ENCODE peak calls at places on chromosomes 3 and 15, in six cellular contexts. L, A, Y, R, P and D are unnamed samples.
A peak's percentile ranks its signal among the peaks of the same experiment; 100 is the strongest.

GRCh38 chr15:92934706-92935105 is 34.6 kb downstream of the CHD2 start:
- DNase-seq in L (no peak), P (no peak), Y (no peak), A (no peak), R (no peak), D (no peak)

GRCh38 chr3:170585937-170586310 is at the start of gene SLC7A14:
- DNase-seq in R (peak; percentile 21), Y (peak; percentile 85), P (peak; percentile 69), A (peak; percentile 80), L (no peak), D (peak; percentile 33)

GRCh38 chr3:166455724-166456123 is 618.5 kb upstream of the BCHE start:
- DNase-seq in L (no peak), P (no peak), Y (no peak), A (peak; percentile 71), R (peak; percentile 47), D (no peak)

GRCh38 chr3:128338536-128339400 is 127.9 kb downstream of the DNAJB8 start:
- DNase-seq in A (no peak), L (no peak), Y (no peak), R (no peak), P (no peak), D (no peak)

GRCh38 chr15:51869074-51869425 is 39.6 kb downstream of the TMOD3 start:
- DNase-seq in Y (no peak), R (peak; percentile 91), L (no peak), P (no peak), A (no peak), D (peak; percentile 70)

GRCh38 chr15:60374628-60375081 is 23.1 kb downstream of the ANXA2 start:
- DNase-seq in R (peak; percentile 99), A (peak; percentile 92), L (no peak), Y (peak; percentile 74), P (no peak), D (peak; percentile 99)

GRCh38 chr3:48784426-48785120 is 63.1 kb downstream of the PRKAR2A start:
- DNase-seq in P (no peak), Y (no peak), A (no peak), L (no peak), R (peak; percentile 88), D (peak; percentile 51)

GRCh38 chr3:143825513-143825912 is 22.8 kb downstream of the SLC9A9 start:
- DNase-seq in Y (no peak), A (no peak), R (no peak), L (no peak), P (no peak), D (no peak)

GRCh38 chr3:133797396-133798105 is 8.1 kb upstream of the SRPRB start:
- DNase-seq in Y (no peak), R (peak; percentile 4), L (no peak), A (peak; percentile 41), P (no peak), D (no peak)

GRCh38 chr3:102163039-102163817 is 271.6 kb upstream of the ZPLD1 start:
- DNase-seq in A (no peak), R (peak; percentile 58), Y (no peak), L (no peak), P (no peak), D (peak; percentile 83)

GRCh38 chr15:58962662-58963565 is 24.5 kb upstream of the RNF111 start:
- DNase-seq in Y (no peak), R (no peak), P (no peak), A (no peak), L (no peak), D (no peak)

GRCh38 chr3:101212740-101213139 is 107.6 kb downstream of the IMPG2 start:
- DNase-seq in L (no peak), A (no peak), R (no peak), P (no peak), Y (no peak), D (no peak)

GRCh38 chr3:117473981-117474563 is 764.5 kb downstream of the TUSC7 start:
- DNase-seq in R (no peak), L (peak; percentile 29), Y (no peak), P (no peak), A (peak; percentile 49), D (no peak)

GRCh38 chr3:28348637-28349396 is at the start of the genes AZI2 and ZCWPW2:
- DNase-seq in Y (peak; percentile 95), L (peak; percentile 90), A (peak; percentile 98), R (peak; percentile 95), P (peak; percentile 93), D (peak; percentile 97)
- H2BK5ac ChIP-seq in Y (no peak within 1 kb of the TSS), L (peak within 1 kb of the TSS; percentile 69), A (peak within 1 kb of the TSS; percentile 53), R (peak within 1 kb of the TSS; percentile 84), P (peak within 1 kb of the TSS; percentile 96), D (peak within 1 kb of the TSS; percentile 95)

DNA sequence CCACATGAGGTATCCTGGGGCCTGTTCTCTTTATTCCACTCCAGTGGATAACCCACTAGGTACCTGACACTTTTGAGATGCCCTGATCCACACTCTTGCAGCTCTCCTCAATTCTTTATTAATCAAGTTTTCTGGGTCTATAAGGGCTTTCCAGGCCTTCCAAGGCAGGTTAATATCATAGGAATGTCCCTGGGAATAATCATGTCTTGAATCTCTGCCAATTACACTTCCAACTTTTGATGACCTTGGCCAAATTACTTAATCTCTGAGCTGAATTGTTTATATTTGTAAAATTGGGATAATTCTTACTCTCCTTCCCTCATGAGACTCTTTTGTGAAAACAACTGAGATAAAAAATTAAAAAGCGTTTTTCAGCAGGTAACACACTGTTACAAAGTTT is 881.7 kb downstream of the MCTP2 start:
- DNase-seq in R (no peak), P (no peak), A (no peak), Y (no peak), L (no peak), D (no peak)
- H2BK15ac ChIP-seq in R (no peak overlapping the region), P (no peak overlapping the region), A (no peak overlapping the region), Y (no peak overlapping the region), L (no peak overlapping the region), D (no peak overlapping the region)

GRCh38 chr3:10950476-10951294 is 41.9 kb upstream of the SLC6A1 start:
- DNase-seq in P (peak; percentile 52), L (no peak), A (peak; percentile 69), Y (peak; percentile 62), R (peak; percentile 42), D (peak; percentile 15)
- H2BK5ac ChIP-seq in P (no peak overlapping the region), L (no peak overlapping the region), A (no peak overlapping the region), Y (no peak overlapping the region), R (no peak overlapping the region), D (no peak overlapping the region)

GRCh38 chr15:99578809-99579208 is 13.0 kb downstream of the MEF2A start:
- DNase-seq in A (peak; percentile 38), L (no peak), Y (no peak), P (no peak), R (no peak), D (no peak)
- H2BK15ac ChIP-seq in A (no peak overlapping the region), L (no peak overlapping the region), Y (no peak overlapping the region), P (no peak overlapping the region), R (no peak overlapping the region), D (no peak overlapping the region)

DNA sequence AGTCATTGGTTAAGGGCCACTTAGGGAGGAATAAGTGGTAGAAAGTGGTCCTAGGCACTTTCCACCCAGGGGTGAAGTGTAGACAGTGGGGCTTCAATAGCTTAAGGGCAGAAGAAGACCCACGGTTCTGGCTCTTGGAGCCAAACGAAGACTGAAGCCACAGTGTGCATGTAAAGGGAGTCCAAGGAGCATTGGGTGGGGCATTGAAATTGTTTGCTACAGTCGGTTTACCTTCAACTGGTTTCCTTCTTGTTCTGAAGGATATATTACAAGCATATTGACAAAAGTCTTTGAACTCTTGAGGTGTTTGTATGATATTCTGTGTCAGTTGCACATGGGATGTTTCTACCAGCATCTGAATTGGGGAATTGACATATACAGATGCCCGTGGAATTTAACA is 166.5 kb upstream of the CTDSPL start:
- DNase-seq in A (no peak), Y (no peak), P (no peak), L (no peak), R (no peak), D (no peak)
- H2BK5ac ChIP-seq in A (no peak overlapping the region), Y (no peak overlapping the region), P (no peak overlapping the region), L (no peak overlapping the region), R (no peak overlapping the region), D (no peak overlapping the region)

GRCh38 chr3:38826001-38826400 is 10.0 kb upstream of the SCN10A start:
- DNase-seq in L (no peak), P (no peak), Y (no peak), R (no peak), A (no peak), D (no peak)

GRCh38 chr3:38824349-38824748 is 8.3 kb upstream of the SCN10A start:
- DNase-seq in A (no peak), P (no peak), L (no peak), R (no peak), Y (no peak), D (no peak)

GRCh38 chr3:38827791-38828190 is 11.8 kb upstream of the SCN10A start:
- DNase-seq in R (no peak), L (no peak), Y (no peak), A (no peak), P (no peak), D (no peak)

GRCh38 chr3:38823722-38824121 is 7.7 kb upstream of the SCN10A start:
- DNase-seq in R (peak; percentile 21), L (no peak), A (no peak), P (no peak), Y (no peak), D (no peak)

DNA sequence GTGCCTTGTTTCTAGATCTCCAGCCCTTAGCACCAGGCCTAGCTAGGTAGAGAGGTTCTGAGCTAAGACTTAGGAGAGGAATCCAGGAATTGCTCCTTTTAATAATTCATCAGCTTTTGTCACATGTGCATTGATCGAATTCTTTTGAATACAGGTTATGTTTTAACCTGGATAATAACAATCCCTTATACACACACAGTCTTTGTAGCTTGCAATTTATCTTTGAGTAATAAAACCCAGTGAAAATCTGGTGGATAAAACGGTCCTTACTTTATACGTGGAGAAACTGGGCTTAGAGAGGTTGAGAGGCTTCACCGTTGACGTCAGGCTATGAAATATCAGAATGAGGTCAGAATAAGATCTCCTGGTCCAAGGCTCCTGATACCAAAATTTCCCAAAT is 7.2 kb upstream of the SCN10A start:
- DNase-seq in L (no peak), Y (no peak), P (no peak), R (no peak), A (no peak), D (no peak)
- H2BK15ac ChIP-seq in L (no peak overlapping the region), Y (no peak overlapping the region), P (no peak overlapping the region), R (no peak overlapping the region), A (no peak overlapping the region), D (no peak overlapping the region)

GRCh38 chr3:141311496-141312358 is 56.6 kb upstream of the ZBTB38 start:
- DNase-seq in L (peak; percentile 94), Y (peak; percentile 99), R (peak; percentile 98), P (peak; percentile 98), A (peak; percentile 99), D (peak; percentile 96)
- H2BK5ac ChIP-seq in L (no peak overlapping the region), Y (no peak overlapping the region), R (peak overlapping the region; percentile 73), P (peak overlapping the region; percentile 95), A (peak overlapping the region; percentile 56), D (no peak overlapping the region)

DNA sequence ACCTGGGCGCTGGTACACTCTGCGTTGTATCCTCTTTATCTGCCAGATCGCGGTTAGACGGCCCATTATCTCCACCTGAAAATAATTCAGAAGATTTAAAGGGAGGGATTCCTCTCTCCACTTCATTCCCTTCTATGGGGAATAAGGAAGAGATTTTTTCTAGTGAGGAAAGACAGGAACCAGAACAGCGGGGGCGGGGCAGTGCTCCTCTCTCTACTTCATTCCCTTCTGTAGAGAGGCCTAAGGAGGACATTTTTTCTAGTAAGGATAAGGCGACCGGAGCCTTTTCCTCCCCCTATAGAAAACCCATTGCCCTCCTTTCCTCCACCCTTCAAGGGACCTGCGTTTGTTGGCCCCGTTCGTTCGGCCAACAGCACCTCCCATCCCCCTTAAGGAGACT is 8.3 kb upstream of the LIPH start:
- DNase-seq in P (no peak), L (no peak), A (no peak), Y (no peak), R (no peak), D (no peak)
- H2BK15ac ChIP-seq in P (peak overlapping the region; percentile 81), L (no peak overlapping the region), A (no peak overlapping the region), Y (no peak overlapping the region), R (no peak overlapping the region), D (no peak overlapping the region)